ENCODE peak calls at places on chromosome 17, in seven cellular contexts. K is brain microvascular endothelial cell, O is GM04503, P is endothelial cell, X is SW 1271, N is left colon, R is memory B cell. G is an unnamed sample.

GRCh38 chr17:35743911-35744328 is 9.1 kb downstream of the GAS2L2 start:
- DNase-seq in X (no peak), K (peak), R (no peak), O (no peak), N (peak), P (peak), G (no peak)

GRCh38 chr17:65588194-65588808 is 26.9 kb upstream of the AXIN2 start:
- DNase-seq in K (no peak), P (no peak), X (no peak), N (peak), R (no peak), O (no peak), G (no peak)

GRCh38 chr17:78717431-78717980 is 64.6 kb downstream of the CYTH1 start:
- DNase-seq in X (no peak), P (no peak), R (no peak), K (no peak), N (no peak), O (no peak), G (no peak)

GRCh38 chr17:41724476-41725030 is 9.9 kb downstream of the HAP1 start:
- DNase-seq in R (no peak), K (no peak), N (no peak), X (no peak), O (no peak), P (no peak), G (no peak)

GRCh38 chr17:47686276-47686635 is 7.7 kb upstream of the TBKBP1 start:
- DNase-seq in P (no peak), X (no peak), K (no peak), R (no peak), O (peak), N (no peak), G (no peak)

GRCh38 chr17:28370035-28370743 is at the start of gene VTN:
- DNase-seq in P (no peak), R (no peak), O (no peak), X (no peak), N (no peak), K (no peak), G (no peak)

GRCh38 chr17:70906808-70907207 is 737.5 kb downstream of the KCNJ2 start:
- DNase-seq in P (no peak), O (no peak), K (peak), X (no peak), N (no peak), R (no peak), G (no peak)

GRCh38 chr17:18187816-18188761 is 4.5 kb downstream of the ALKBH5 start:
- DNase-seq in X (no peak), N (no peak), R (no peak), O (peak), K (no peak), P (no peak), G (peak)

GRCh38 chr17:4559851-4560820 is at the start of gene GGT6:
- DNase-seq in N (peak), O (no peak), P (no peak), R (no peak), X (no peak), K (no peak), G (no peak)

GRCh38 chr17:55825213-55825612 is 74.4 kb downstream of the PCTP start:
- DNase-seq in K (no peak), O (no peak), X (no peak), N (no peak), P (no peak), R (no peak), G (no peak)

GRCh38 chr17:53472586-53472985 is 350.1 kb upstream of the KIF2B start:
- DNase-seq in X (no peak), P (no peak), N (no peak), O (no peak), R (no peak), K (no peak), G (no peak)

GRCh38 chr17:1153795-1154546 is 25.8 kb downstream of the ABR start:
- DNase-seq in R (no peak), O (peak), P (no peak), K (peak), N (peak), X (no peak), G (no peak)

GRCh38 chr17:39717660-39718059 is 12.7 kb downstream of the MIEN1 start:
- DNase-seq in X (no peak), R (no peak), K (no peak), O (no peak), N (no peak), P (no peak), G (no peak)

GRCh38 chr17:80109713-80110446 is 8.5 kb downstream of the GAA start:
- DNase-seq in R (no peak), O (no peak), X (no peak), K (no peak), N (no peak), P (no peak), G (peak)

GRCh38 chr17:79969906-79970305 is 65.8 kb downstream of the TBC1D16 start:
- DNase-seq in O (no peak), R (no peak), K (no peak), P (no peak), X (no peak), N (no peak), G (peak)

GRCh38 chr17:2347805-2348685 is 10.7 kb downstream of the SGSM2 start:
- DNase-seq in N (peak), R (no peak), O (peak), K (peak), X (no peak), P (no peak), G (peak)